ENCODE peak calls at places on chromosomes 12 and 14, in ten cellular contexts. One of them, this sample, is unnamed.

GRCh38 chr14:102805454-102805891 is 28.2 kb downstream of the TRAF3 start:
- DNase-seq in T-helper 22 cell: no peak
- DNase-seq in ovary: no peak
- DNase-seq in NCI-H2081 treated with DMSO at 0.1 percent for 48 hours: no peak
- DNase-seq in adipocyte: peak
- DNase-seq in kidney tubule cell: peak
- DNase-seq in stimulated activated CD8-positive, alpha-beta memory T cell treated with anti-CD3 and anti-CD28 coated beads, Interleukin-7, amount 100 ng/mL, for 4 hours: no peak
- DNase-seq in Daoy: peak
- DNase-seq in NCI-H1105: no peak
- DNase-seq in IMR-90: peak
- DNase-seq in this sample: no peak

GRCh38 chr12:116882742-116883141 is 1.5 kb upstream of the HRK start:
- DNase-seq in T-helper 22 cell: no peak
- DNase-seq in IMR-90: peak
- DNase-seq in Daoy: peak
- DNase-seq in adipocyte: peak
- DNase-seq in ovary: no peak
- DNase-seq in stimulated activated CD8-positive, alpha-beta memory T cell treated with anti-CD3 and anti-CD28 coated beads, Interleukin-7, amount 100 ng/mL, for 4 hours: no peak
- DNase-seq in kidney tubule cell: peak
- DNase-seq in NCI-H1105: no peak
- DNase-seq in NCI-H2081 treated with DMSO at 0.1 percent for 48 hours: no peak
- DNase-seq in this sample: no peak

GRCh38 chr14:64801800-64802199 is 77.9 kb downstream of the SPTB start:
- DNase-seq in NCI-H2081 treated with DMSO at 0.1 percent for 48 hours: no peak
- DNase-seq in stimulated activated CD8-positive, alpha-beta memory T cell treated with anti-CD3 and anti-CD28 coated beads, Interleukin-7, amount 100 ng/mL, for 4 hours: no peak
- DNase-seq in NCI-H1105: peak
- DNase-seq in T-helper 22 cell: no peak
- DNase-seq in adipocyte: peak
- DNase-seq in kidney tubule cell: peak
- DNase-seq in IMR-90: peak
- DNase-seq in Daoy: peak
- DNase-seq in ovary: no peak
- DNase-seq in this sample: peak

GRCh38 chr12:3655331-3655900 is 97.5 kb downstream of the CRACR2A start:
- DNase-seq in T-helper 22 cell: no peak
- DNase-seq in stimulated activated CD8-positive, alpha-beta memory T cell treated with anti-CD3 and anti-CD28 coated beads, Interleukin-7, amount 100 ng/mL, for 4 hours: no peak
- DNase-seq in NCI-H2081 treated with DMSO at 0.1 percent for 48 hours: no peak
- DNase-seq in Daoy: peak
- DNase-seq in kidney tubule cell: peak
- DNase-seq in adipocyte: no peak
- DNase-seq in ovary: no peak
- DNase-seq in NCI-H1105: peak
- DNase-seq in IMR-90: no peak
- DNase-seq in this sample: no peak

GRCh38 chr12:58419905-58420304 is 478.5 kb downstream of the ATP23 start:
- DNase-seq in ovary: no peak
- DNase-seq in stimulated activated CD8-positive, alpha-beta memory T cell treated with anti-CD3 and anti-CD28 coated beads, Interleukin-7, amount 100 ng/mL, for 4 hours: no peak
- DNase-seq in NCI-H1105: no peak
- DNase-seq in NCI-H2081 treated with DMSO at 0.1 percent for 48 hours: no peak
- DNase-seq in IMR-90: peak
- DNase-seq in adipocyte: peak
- DNase-seq in T-helper 22 cell: no peak
- DNase-seq in Daoy: no peak
- DNase-seq in kidney tubule cell: peak
- DNase-seq in this sample: no peak

GRCh38 chr14:76827696-76828301 is 1.6 kb downstream of the LRRC74A start:
- DNase-seq in stimulated activated CD8-positive, alpha-beta memory T cell treated with anti-CD3 and anti-CD28 coated beads, Interleukin-7, amount 100 ng/mL, for 4 hours: no peak
- DNase-seq in ovary: peak
- DNase-seq in T-helper 22 cell: no peak
- DNase-seq in NCI-H1105: no peak
- DNase-seq in NCI-H2081 treated with DMSO at 0.1 percent for 48 hours: no peak
- DNase-seq in kidney tubule cell: no peak
- DNase-seq in Daoy: no peak
- DNase-seq in IMR-90: no peak
- DNase-seq in adipocyte: no peak
- DNase-seq in this sample: no peak

GRCh38 chr12:28097221-28097620 is 93.0 kb upstream of the CCDC91 start:
- DNase-seq in Daoy: no peak
- DNase-seq in ovary: no peak
- DNase-seq in IMR-90: no peak
- DNase-seq in kidney tubule cell: no peak
- DNase-seq in adipocyte: no peak
- DNase-seq in T-helper 22 cell: no peak
- DNase-seq in NCI-H2081 treated with DMSO at 0.1 percent for 48 hours: no peak
- DNase-seq in stimulated activated CD8-positive, alpha-beta memory T cell treated with anti-CD3 and anti-CD28 coated beads, Interleukin-7, amount 100 ng/mL, for 4 hours: no peak
- DNase-seq in NCI-H1105: no peak
- DNase-seq in this sample: no peak

GRCh38 chr12:13173537-13173936 is 23.0 kb upstream of the EMP1 start:
- DNase-seq in T-helper 22 cell: no peak
- DNase-seq in IMR-90: peak
- DNase-seq in stimulated activated CD8-positive, alpha-beta memory T cell treated with anti-CD3 and anti-CD28 coated beads, Interleukin-7, amount 100 ng/mL, for 4 hours: no peak
- DNase-seq in kidney tubule cell: peak
- DNase-seq in Daoy: peak
- DNase-seq in NCI-H2081 treated with DMSO at 0.1 percent for 48 hours: no peak
- DNase-seq in ovary: no peak
- DNase-seq in NCI-H1105: no peak
- DNase-seq in adipocyte: peak
- DNase-seq in this sample: no peak

GRCh38 chr12:10847701-10848100 is 1.6 kb downstream of the PRR4 start:
- DNase-seq in NCI-H1105: no peak
- DNase-seq in T-helper 22 cell: no peak
- DNase-seq in adipocyte: no peak
- DNase-seq in ovary: no peak
- DNase-seq in kidney tubule cell: no peak
- DNase-seq in NCI-H2081 treated with DMSO at 0.1 percent for 48 hours: no peak
- DNase-seq in stimulated activated CD8-positive, alpha-beta memory T cell treated with anti-CD3 and anti-CD28 coated beads, Interleukin-7, amount 100 ng/mL, for 4 hours: no peak
- DNase-seq in IMR-90: no peak
- DNase-seq in Daoy: no peak
- DNase-seq in this sample: no peak

GRCh38 chr12:3964404-3964803 is 91.2 kb upstream of the PARP11 start:
- DNase-seq in stimulated activated CD8-positive, alpha-beta memory T cell treated with anti-CD3 and anti-CD28 coated beads, Interleukin-7, amount 100 ng/mL, for 4 hours: no peak
- DNase-seq in NCI-H1105: no peak
- DNase-seq in NCI-H2081 treated with DMSO at 0.1 percent for 48 hours: no peak
- DNase-seq in ovary: no peak
- DNase-seq in Daoy: peak
- DNase-seq in kidney tubule cell: no peak
- DNase-seq in adipocyte: no peak
- DNase-seq in IMR-90: no peak
- DNase-seq in T-helper 22 cell: no peak
- DNase-seq in this sample: peak

GRCh38 chr12:57216014-57216891 is at the start of gene NXPH4:
- DNase-seq in adipocyte: peak
- DNase-seq in NCI-H2081 treated with DMSO at 0.1 percent for 48 hours: no peak
- DNase-seq in stimulated activated CD8-positive, alpha-beta memory T cell treated with anti-CD3 and anti-CD28 coated beads, Interleukin-7, amount 100 ng/mL, for 4 hours: no peak
- DNase-seq in kidney tubule cell: no peak
- DNase-seq in Daoy: peak
- DNase-seq in ovary: peak
- DNase-seq in NCI-H1105: peak
- DNase-seq in T-helper 22 cell: peak
- DNase-seq in IMR-90: no peak
- DNase-seq in this sample: peak

GRCh38 chr14:61177279-61178225 is 103.6 kb downstream of the TMEM30B start:
- DNase-seq in IMR-90: peak
- DNase-seq in T-helper 22 cell: no peak
- DNase-seq in NCI-H1105: no peak
- DNase-seq in NCI-H2081 treated with DMSO at 0.1 percent for 48 hours: no peak
- DNase-seq in adipocyte: peak
- DNase-seq in stimulated activated CD8-positive, alpha-beta memory T cell treated with anti-CD3 and anti-CD28 coated beads, Interleukin-7, amount 100 ng/mL, for 4 hours: no peak
- DNase-seq in Daoy: peak
- DNase-seq in ovary: no peak
- DNase-seq in kidney tubule cell: peak
- DNase-seq in this sample: no peak

GRCh38 chr12:132329036-132329738 is at the start of gene GALNT9:
- DNase-seq in Daoy: no peak
- DNase-seq in T-helper 22 cell: no peak
- DNase-seq in NCI-H1105: peak
- DNase-seq in IMR-90: no peak
- DNase-seq in kidney tubule cell: no peak
- DNase-seq in NCI-H2081 treated with DMSO at 0.1 percent for 48 hours: no peak
- DNase-seq in adipocyte: peak
- DNase-seq in stimulated activated CD8-positive, alpha-beta memory T cell treated with anti-CD3 and anti-CD28 coated beads, Interleukin-7, amount 100 ng/mL, for 4 hours: no peak
- DNase-seq in ovary: peak
- DNase-seq in this sample: peak

GRCh38 chr12:2239376-2240010 is 186.7 kb downstream of the CACNA1C start:
- DNase-seq in NCI-H2081 treated with DMSO at 0.1 percent for 48 hours: no peak
- DNase-seq in IMR-90: peak
- DNase-seq in T-helper 22 cell: no peak
- DNase-seq in kidney tubule cell: no peak
- DNase-seq in stimulated activated CD8-positive, alpha-beta memory T cell treated with anti-CD3 and anti-CD28 coated beads, Interleukin-7, amount 100 ng/mL, for 4 hours: no peak
- DNase-seq in NCI-H1105: no peak
- DNase-seq in ovary: peak
- DNase-seq in adipocyte: no peak
- DNase-seq in Daoy: no peak
- DNase-seq in this sample: no peak

GRCh38 chr14:93073833-93074769 is 41.6 kb downstream of the ITPK1 start:
- DNase-seq in adipocyte: peak
- DNase-seq in NCI-H1105: no peak
- DNase-seq in NCI-H2081 treated with DMSO at 0.1 percent for 48 hours: no peak
- DNase-seq in Daoy: no peak
- DNase-seq in stimulated activated CD8-positive, alpha-beta memory T cell treated with anti-CD3 and anti-CD28 coated beads, Interleukin-7, amount 100 ng/mL, for 4 hours: no peak
- DNase-seq in T-helper 22 cell: no peak
- DNase-seq in ovary: no peak
- DNase-seq in IMR-90: peak
- DNase-seq in kidney tubule cell: no peak
- DNase-seq in this sample: no peak

GRCh38 chr12:30396576-30396975 is 299.1 kb downstream of the IPO8 start:
- DNase-seq in IMR-90: no peak
- DNase-seq in kidney tubule cell: no peak
- DNase-seq in stimulated activated CD8-positive, alpha-beta memory T cell treated with anti-CD3 and anti-CD28 coated beads, Interleukin-7, amount 100 ng/mL, for 4 hours: no peak
- DNase-seq in T-helper 22 cell: no peak
- DNase-seq in NCI-H1105: no peak
- DNase-seq in adipocyte: no peak
- DNase-seq in ovary: no peak
- DNase-seq in NCI-H2081 treated with DMSO at 0.1 percent for 48 hours: no peak
- DNase-seq in Daoy: no peak
- DNase-seq in this sample: no peak

GRCh38 chr14:80278293-80279037 is 67.2 kb upstream of the DIO2 start:
- DNase-seq in stimulated activated CD8-positive, alpha-beta memory T cell treated with anti-CD3 and anti-CD28 coated beads, Interleukin-7, amount 100 ng/mL, for 4 hours: no peak
- DNase-seq in kidney tubule cell: peak
- DNase-seq in adipocyte: peak
- DNase-seq in NCI-H2081 treated with DMSO at 0.1 percent for 48 hours: no peak
- DNase-seq in ovary: no peak
- DNase-seq in Daoy: no peak
- DNase-seq in IMR-90: peak
- DNase-seq in T-helper 22 cell: no peak
- DNase-seq in NCI-H1105: no peak
- DNase-seq in this sample: no peak

GRCh38 chr12:119673634-119674033 is 5.7 kb downstream of the PRKAB1 start:
- DNase-seq in Daoy: no peak
- DNase-seq in NCI-H1105: no peak
- DNase-seq in IMR-90: no peak
- DNase-seq in ovary: no peak
- DNase-seq in adipocyte: no peak
- DNase-seq in kidney tubule cell: peak
- DNase-seq in stimulated activated CD8-positive, alpha-beta memory T cell treated with anti-CD3 and anti-CD28 coated beads, Interleukin-7, amount 100 ng/mL, for 4 hours: no peak
- DNase-seq in T-helper 22 cell: no peak
- DNase-seq in NCI-H2081 treated with DMSO at 0.1 percent for 48 hours: no peak
- DNase-seq in this sample: no peak

GRCh38 chr14:69559581-69560011 is 15.1 kb downstream of the CCDC177 start:
- DNase-seq in T-helper 22 cell: no peak
- DNase-seq in adipocyte: no peak
- DNase-seq in Daoy: no peak
- DNase-seq in stimulated activated CD8-positive, alpha-beta memory T cell treated with anti-CD3 and anti-CD28 coated beads, Interleukin-7, amount 100 ng/mL, for 4 hours: no peak
- DNase-seq in NCI-H1105: peak
- DNase-seq in NCI-H2081 treated with DMSO at 0.1 percent for 48 hours: no peak
- DNase-seq in ovary: no peak
- DNase-seq in kidney tubule cell: no peak
- DNase-seq in IMR-90: no peak
- DNase-seq in this sample: peak

GRCh38 chr12:62848418-62848817 is 86.5 kb downstream of the PPM1H start:
- DNase-seq in adipocyte: peak
- DNase-seq in NCI-H1105: no peak
- DNase-seq in T-helper 22 cell: no peak
- DNase-seq in kidney tubule cell: peak
- DNase-seq in ovary: no peak
- DNase-seq in Daoy: peak
- DNase-seq in stimulated activated CD8-positive, alpha-beta memory T cell treated with anti-CD3 and anti-CD28 coated beads, Interleukin-7, amount 100 ng/mL, for 4 hours: no peak
- DNase-seq in IMR-90: peak
- DNase-seq in NCI-H2081 treated with DMSO at 0.1 percent for 48 hours: no peak
- DNase-seq in this sample: no peak

GRCh38 chr12:11693626-11694025 is 44.2 kb downstream of the ETV6 start:
- DNase-seq in adipocyte: no peak
- DNase-seq in NCI-H1105: no peak
- DNase-seq in T-helper 22 cell: no peak
- DNase-seq in IMR-90: no peak
- DNase-seq in Daoy: no peak
- DNase-seq in stimulated activated CD8-positive, alpha-beta memory T cell treated with anti-CD3 and anti-CD28 coated beads, Interleukin-7, amount 100 ng/mL, for 4 hours: no peak
- DNase-seq in NCI-H2081 treated with DMSO at 0.1 percent for 48 hours: no peak
- DNase-seq in ovary: no peak
- DNase-seq in kidney tubule cell: no peak
- DNase-seq in this sample: no peak

GRCh38 chr14:80565001-80565400 is 353.7 kb upstream of the DIO2 start:
- DNase-seq in NCI-H2081 treated with DMSO at 0.1 percent for 48 hours: no peak
- DNase-seq in stimulated activated CD8-positive, alpha-beta memory T cell treated with anti-CD3 and anti-CD28 coated beads, Interleukin-7, amount 100 ng/mL, for 4 hours: no peak
- DNase-seq in T-helper 22 cell: no peak
- DNase-seq in NCI-H1105: no peak
- DNase-seq in Daoy: no peak
- DNase-seq in kidney tubule cell: no peak
- DNase-seq in adipocyte: no peak
- DNase-seq in IMR-90: no peak
- DNase-seq in ovary: no peak
- DNase-seq in this sample: no peak

GRCh38 chr14:106843376-106843775 is 1317.0 kb downstream of the TMEM121 start:
- DNase-seq in ovary: no peak
- DNase-seq in Daoy: no peak
- DNase-seq in adipocyte: no peak
- DNase-seq in T-helper 22 cell: no peak
- DNase-seq in stimulated activated CD8-positive, alpha-beta memory T cell treated with anti-CD3 and anti-CD28 coated beads, Interleukin-7, amount 100 ng/mL, for 4 hours: no peak
- DNase-seq in IMR-90: no peak
- DNase-seq in NCI-H2081 treated with DMSO at 0.1 percent for 48 hours: no peak
- DNase-seq in NCI-H1105: no peak
- DNase-seq in kidney tubule cell: no peak
- DNase-seq in this sample: no peak

GRCh38 chr12:28620281-28620680 is 430.0 kb downstream of the CCDC91 start:
- DNase-seq in NCI-H2081 treated with DMSO at 0.1 percent for 48 hours: no peak
- DNase-seq in adipocyte: no peak
- DNase-seq in IMR-90: no peak
- DNase-seq in stimulated activated CD8-positive, alpha-beta memory T cell treated with anti-CD3 and anti-CD28 coated beads, Interleukin-7, amount 100 ng/mL, for 4 hours: no peak
- DNase-seq in ovary: no peak
- DNase-seq in kidney tubule cell: no peak
- DNase-seq in Daoy: no peak
- DNase-seq in NCI-H1105: peak
- DNase-seq in T-helper 22 cell: no peak
- DNase-seq in this sample: no peak

GRCh38 chr14:100694579-100695422 is 31.9 kb upstream of the DLK1 start:
- DNase-seq in NCI-H1105: no peak
- DNase-seq in ovary: no peak
- DNase-seq in IMR-90: no peak
- DNase-seq in kidney tubule cell: no peak
- DNase-seq in Daoy: peak
- DNase-seq in adipocyte: no peak
- DNase-seq in NCI-H2081 treated with DMSO at 0.1 percent for 48 hours: no peak
- DNase-seq in stimulated activated CD8-positive, alpha-beta memory T cell treated with anti-CD3 and anti-CD28 coated beads, Interleukin-7, amount 100 ng/mL, for 4 hours: no peak
- DNase-seq in T-helper 22 cell: no peak
- DNase-seq in this sample: no peak

GRCh38 chr12:47222960-47223847 is 143.4 kb upstream of the AMIGO2 start:
- DNase-seq in Daoy: peak
- DNase-seq in T-helper 22 cell: no peak
- DNase-seq in adipocyte: no peak
- DNase-seq in stimulated activated CD8-positive, alpha-beta memory T cell treated with anti-CD3 and anti-CD28 coated beads, Interleukin-7, amount 100 ng/mL, for 4 hours: no peak
- DNase-seq in kidney tubule cell: no peak
- DNase-seq in NCI-H2081 treated with DMSO at 0.1 percent for 48 hours: no peak
- DNase-seq in IMR-90: no peak
- DNase-seq in ovary: peak
- DNase-seq in NCI-H1105: no peak
- DNase-seq in this sample: no peak

GRCh38 chr14:52873694-52874093 is 77.2 kb downstream of the FERMT2 start:
- DNase-seq in NCI-H1105: no peak
- DNase-seq in kidney tubule cell: no peak
- DNase-seq in T-helper 22 cell: no peak
- DNase-seq in adipocyte: peak
- DNase-seq in ovary: no peak
- DNase-seq in NCI-H2081 treated with DMSO at 0.1 percent for 48 hours: no peak
- DNase-seq in stimulated activated CD8-positive, alpha-beta memory T cell treated with anti-CD3 and anti-CD28 coated beads, Interleukin-7, amount 100 ng/mL, for 4 hours: no peak
- DNase-seq in Daoy: no peak
- DNase-seq in IMR-90: peak
- DNase-seq in this sample: no peak

GRCh38 chr14:35034440-35034833 is 11.6 kb upstream of the FAM177A1 start:
- DNase-seq in adipocyte: no peak
- DNase-seq in T-helper 22 cell: no peak
- DNase-seq in ovary: no peak
- DNase-seq in stimulated activated CD8-positive, alpha-beta memory T cell treated with anti-CD3 and anti-CD28 coated beads, Interleukin-7, amount 100 ng/mL, for 4 hours: no peak
- DNase-seq in IMR-90: no peak
- DNase-seq in Daoy: no peak
- DNase-seq in NCI-H1105: no peak
- DNase-seq in kidney tubule cell: no peak
- DNase-seq in NCI-H2081 treated with DMSO at 0.1 percent for 48 hours: no peak
- DNase-seq in this sample: peak

This sample was measured in nephron progenitor cell.